ENCODE peak calls at places on chromosomes 16 and 17, in eight cellular contexts. W, A, F, N, R, I, Z and Y are unnamed samples.

GRCh38 chr16:11503566-11503965 is 83.2 kb downstream of the LITAF start:
- DNase-seq in I (no peak), W (no peak), R (no peak), N (no peak), F (no peak), A (no peak), Z (no peak), Y (no peak)

GRCh38 chr17:78184311-78184710 is 2.5 kb downstream of the TK1 start:
- DNase-seq in F (no peak), R (no peak), N (no peak), A (no peak), Z (no peak), I (no peak), W (no peak), Y (no peak)

GRCh38 chr17:1490643-1491405 is 1.7 kb downstream of the MYO1C start:
- DNase-seq in N (peak), I (no peak), R (peak), A (peak), F (peak), Z (peak), W (no peak), Y (no peak)

GRCh38 chr16:64962786-64963185 is 159.1 kb downstream of the CDH11 start:
- DNase-seq in A (peak), W (no peak), Z (no peak), R (no peak), I (no peak), F (no peak), N (no peak), Y (no peak)

GRCh38 chr17:48626470-48627241 is 498 bp upstream of the HOXB9 start:
- DNase-seq in R (peak), W (no peak), I (no peak), N (peak), Z (peak), F (peak), A (peak), Y (no peak)

GRCh38 chr17:57724038-57724728 is 20.9 kb downstream of the CCDC182 start:
- DNase-seq in R (no peak), Z (no peak), F (no peak), N (no peak), A (peak), W (no peak), I (no peak), Y (no peak)

GRCh38 chr17:76131692-76132573 is 9.1 kb downstream of the FOXJ1 start:
- DNase-seq in R (no peak), Z (no peak), I (no peak), N (no peak), W (no peak), F (no peak), A (no peak), Y (no peak)

GRCh38 chr16:73000020-73000906 is 47.7 kb downstream of the ZFHX3 start:
- DNase-seq in I (peak), Z (no peak), A (peak), R (no peak), N (no peak), F (no peak), W (peak), Y (peak)

GRCh38 chr17:2853722-2854580 is 57.7 kb downstream of the RAP1GAP2 start:
- DNase-seq in A (peak), Z (peak), I (no peak), W (no peak), R (peak), N (peak), F (no peak), Y (no peak)

GRCh38 chr16:1642148-1642547 is 30.0 kb downstream of the CRAMP1 start:
- DNase-seq in Z (no peak), F (no peak), R (no peak), A (no peak), I (no peak), N (no peak), W (peak), Y (peak)

GRCh38 chr17:42120161-42121065 is 754 bp downstream of the KAT2A start:
- DNase-seq in F (no peak), N (peak), W (no peak), Z (peak), R (no peak), I (no peak), A (no peak), Y (no peak)

GRCh38 chr16:65658339-65659275 is 536.7 kb upstream of the CDH11 start:
- DNase-seq in N (no peak), A (peak), I (no peak), W (no peak), Z (no peak), R (no peak), F (no peak), Y (no peak)

GRCh38 chr16:46743232-46743719 is 4.9 kb downstream of the MYLK3 start:
- DNase-seq in N (no peak), R (peak), I (no peak), A (peak), W (no peak), F (no peak), Z (peak), Y (no peak)

GRCh38 chr16:27726621-27727275 is 176.8 kb downstream of the KATNIP start:
- DNase-seq in N (no peak), W (no peak), F (no peak), Z (no peak), R (no peak), A (peak), I (no peak), Y (no peak)

GRCh38 chr16:11138769-11139623 is 117.0 kb downstream of the SOCS1 start:
- DNase-seq in R (no peak), F (no peak), Z (no peak), I (no peak), N (no peak), W (no peak), A (no peak), Y (no peak)

GRCh38 chr16:6558661-6559060 is 774.0 kb upstream of the RBFOX1 start:
- DNase-seq in N (no peak), Z (no peak), I (no peak), A (no peak), R (no peak), W (no peak), F (no peak), Y (no peak)

GRCh38 chr16:67190041-67190440 is at the start of gene EXOC3L1:
- DNase-seq in I (no peak), W (no peak), R (no peak), F (no peak), Z (no peak), A (no peak), N (no peak), Y (no peak)

GRCh38 chr17:44940768-44941167 is 6.8 kb downstream of the KIF18B start:
- DNase-seq in A (no peak), N (no peak), W (no peak), I (no peak), R (no peak), F (no peak), Z (no peak), Y (no peak)

GRCh38 chr17:47987240-47987835 is 16.4 kb downstream of the CDK5RAP3 start:
- DNase-seq in A (peak), W (no peak), R (no peak), F (no peak), Z (no peak), I (no peak), N (no peak), Y (peak)

GRCh38 chr16:70478912-70479341 is 24.5 kb downstream of the FCSK start:
- DNase-seq in N (no peak), F (no peak), I (no peak), R (no peak), A (no peak), W (no peak), Z (no peak), Y (no peak)

GRCh38 chr17:57553991-57554825 is 190.9 kb downstream of the CCDC182 start:
- DNase-seq in W (no peak), R (no peak), F (no peak), N (no peak), Z (no peak), A (peak), I (no peak), Y (no peak)

GRCh38 chr17:740240-741055 is 8.1 kb downstream of the TLCD3A start:
- DNase-seq in W (no peak), Z (peak), F (no peak), I (no peak), A (peak), R (peak), N (peak), Y (no peak)

GRCh38 chr17:17140590-17140980 is 65.5 kb downstream of the PLD6 start:
- DNase-seq in Z (no peak), F (no peak), N (no peak), R (no peak), A (peak), W (no peak), I (no peak), Y (no peak)